ENCODE peak calls at places on chromosomes 3 and 15, in four cellular contexts. F, T, E and Q are unnamed samples.

GRCh38 chr15:32029409-32029861 is 880 bp upstream of the CHRNA7 start:
- DNase-seq in E (no peak), F (peak), T (no peak), Q (no peak)

GRCh38 chr15:74403981-74404563 is 29.7 kb downstream of the SEMA7A start:
- DNase-seq in E (no peak), F (no peak), T (peak), Q (no peak)

GRCh38 chr15:88331291-88331690 is 74.8 kb upstream of the NTRK3 start:
- DNase-seq in T (no peak), E (peak), F (peak), Q (peak)

GRCh38 chr3:99286266-99286845 is 352.0 kb upstream of the COL8A1 start:
- DNase-seq in T (no peak), E (no peak), F (no peak), Q (no peak)

GRCh38 chr15:88759872-88760271 is 43.4 kb upstream of the ACAN start:
- DNase-seq in E (no peak), F (no peak), T (no peak), Q (no peak)

GRCh38 chr3:74845086-74845485 is 230.6 kb upstream of the CNTN3 start:
- DNase-seq in F (no peak), T (no peak), E (no peak), Q (no peak)

GRCh38 chr3:50251220-50251619 is 15.2 kb downstream of the GNAI2 start:
- DNase-seq in F (no peak), T (no peak), E (peak), Q (no peak)

GRCh38 chr3:40417845-40418543 is 31.0 kb downstream of the ENTPD3 start:
- DNase-seq in E (peak), T (no peak), F (no peak), Q (no peak)

GRCh38 chr15:40763801-40764765 is at the start of gene GCHFR:
- DNase-seq in F (peak), E (peak), T (no peak), Q (peak)

GRCh38 chr15:33865416-33865815 is 102.9 kb upstream of the CHRM5 start:
- DNase-seq in T (no peak), E (no peak), F (no peak), Q (no peak)

GRCh38 chr15:52558196-52558595 is 10.6 kb downstream of the ARPP19 start:
- DNase-seq in E (peak), F (no peak), T (peak), Q (no peak)

GRCh38 chr3:149134560-149134959 is 5.1 kb downstream of the HPS3 start:
- DNase-seq in E (no peak), F (no peak), T (no peak), Q (no peak)

GRCh38 chr3:27792869-27793268 is 70.7 kb upstream of the EOMES start:
- DNase-seq in E (no peak), T (no peak), F (no peak), Q (no peak)

GRCh38 chr3:4645468-4645867 is 152.3 kb downstream of the ITPR1 start:
- DNase-seq in T (no peak), F (no peak), E (no peak), Q (no peak)

GRCh38 chr3:81758275-81758674 is 3.2 kb downstream of the GBE1 start:
- DNase-seq in T (no peak), E (no peak), F (no peak), Q (peak)

GRCh38 chr3:173065543-173065970 is 75.5 kb downstream of the SPATA16 start:
- DNase-seq in F (no peak), T (no peak), E (no peak), Q (no peak)

GRCh38 chr15:74901612-74902063 is 5.0 kb downstream of the FAM219B start:
- DNase-seq in E (peak), T (no peak), F (peak), Q (peak)

GRCh38 chr15:63052961-63053698 is 10.6 kb downstream of the TPM1 start:
- DNase-seq in F (no peak), T (no peak), E (no peak), Q (peak)

GRCh38 chr15:96264801-96265515 is 65.5 kb upstream of the NR2F2 start:
- DNase-seq in E (peak), T (no peak), F (no peak), Q (peak)

GRCh38 chr3:147419062-147419701 is 10.0 kb downstream of the ZIC1 start:
- DNase-seq in E (peak), T (no peak), F (peak), Q (no peak)

GRCh38 chr15:53323197-53323596 is 436.3 kb downstream of the WDR72 start:
- DNase-seq in T (no peak), E (no peak), F (no peak), Q (no peak)

GRCh38 chr3:152058906-152059305 is 185.5 kb downstream of the SUCNR1 start:
- DNase-seq in F (no peak), E (no peak), T (no peak), Q (no peak)

GRCh38 chr3:179348325-179349013 is 960 bp downstream of the MFN1 start:
- DNase-seq in F (no peak), E (peak), T (peak), Q (peak)

GRCh38 chr15:54273928-54274327 is 295.7 kb downstream of the UNC13C start:
- DNase-seq in F (peak), T (no peak), E (peak), Q (no peak)

GRCh38 chr3:3365716-3366115 is 186.2 kb upstream of the CRBN start:
- DNase-seq in F (no peak), E (no peak), T (no peak), Q (no peak)
- TF ChIP-seq ATF3 in F (no peak), E (no peak), T (no peak), Q (no peak)

GRCh38 chr15:44066211-44066827 is 128.8 kb downstream of the FRMD5 start:
- DNase-seq in T (peak), F (peak), E (peak), Q (peak)
- TF ChIP-seq TCF7 in T (no peak), F (no peak), E (no peak), Q (no peak)

DNA sequence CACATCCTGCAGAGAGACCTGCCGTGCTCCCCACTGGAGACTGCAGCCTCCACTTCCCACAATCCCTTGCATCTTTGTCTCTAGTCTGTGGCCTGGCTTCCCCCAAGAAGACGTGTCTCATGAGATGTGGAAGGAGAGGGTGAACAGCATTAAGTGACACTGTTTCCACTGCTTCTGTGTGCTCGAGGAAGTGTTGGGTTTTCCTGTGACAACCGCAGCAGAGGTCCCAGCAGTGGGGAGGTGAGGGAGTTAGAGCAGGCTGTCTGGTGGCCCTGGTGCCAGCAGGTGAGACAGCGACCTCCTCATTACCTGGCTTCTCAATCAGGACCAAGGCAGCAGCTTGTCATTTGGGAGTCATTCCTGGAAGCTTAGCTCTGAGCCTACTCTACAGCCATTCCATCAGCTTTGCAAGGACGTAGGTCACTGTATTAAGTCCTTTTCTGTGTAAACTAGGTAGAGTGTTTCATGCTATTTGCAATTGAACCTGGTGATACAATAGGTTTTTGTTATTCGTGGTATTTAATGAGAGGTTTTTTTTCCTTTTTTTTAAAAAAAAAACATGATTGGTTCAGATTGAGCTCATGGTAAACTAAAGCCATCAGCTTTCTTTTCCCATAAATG is 63.4 kb upstream of the RGMA start:
- DNase-seq in E (no peak), F (no peak), T (no peak), Q (no peak)
- TF ChIP-seq ATF3 in E (no peak), F (no peak), T (no peak), Q (no peak)

GRCh38 chr15:72342385-72342784 is 22.4 kb upstream of the CELF6 start:
- DNase-seq in F (peak), E (peak), T (no peak), Q (peak)
- TF ChIP-seq TCF7 in F (no peak), E (no peak), T (no peak), Q (no peak)

DNA sequence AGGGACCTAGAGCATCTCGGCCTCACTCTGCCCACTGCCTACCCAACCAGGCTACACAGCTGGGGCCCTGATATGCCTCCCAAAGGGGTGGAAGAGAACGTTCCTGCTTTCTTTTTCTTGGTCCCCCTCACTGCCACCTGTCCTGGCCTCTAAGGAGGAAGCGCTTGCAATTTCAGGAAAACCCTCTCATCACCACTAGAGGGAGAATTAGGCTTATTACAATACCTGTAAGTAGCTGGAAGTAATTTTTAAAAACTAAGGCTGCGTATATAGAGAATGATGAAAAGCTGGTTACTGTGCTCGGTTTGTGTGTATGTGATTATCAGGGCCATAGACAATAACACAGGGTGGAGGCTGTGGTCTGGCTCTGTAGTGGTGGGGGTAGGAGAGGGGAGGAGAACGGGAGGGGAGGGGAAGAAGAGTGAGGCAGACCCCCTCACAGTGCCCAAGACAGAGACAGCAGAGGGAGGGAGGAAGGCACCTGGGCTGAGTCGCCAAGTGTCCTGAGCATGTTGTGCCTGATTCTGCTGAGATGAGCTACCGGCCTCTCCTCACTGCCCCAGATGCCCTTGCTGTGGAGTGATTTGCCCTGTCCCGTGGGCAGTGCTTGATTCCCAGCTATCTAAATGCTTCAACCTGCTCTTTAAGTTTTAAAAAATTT is 3.3 kb downstream of the GABRG3 start:
- DNase-seq in E (peak), T (no peak), F (peak), Q (peak)
- TF ChIP-seq ATF3 in E (no peak), T (no peak), F (no peak), Q (no peak)

GRCh38 chr3:12878026-12878636 is 36.8 kb upstream of the RPL32 start:
- DNase-seq in T (no peak), E (peak), F (no peak), Q (no peak)
- TF ChIP-seq TCF7 in T (no peak), E (no peak), F (no peak), Q (no peak)

DNA sequence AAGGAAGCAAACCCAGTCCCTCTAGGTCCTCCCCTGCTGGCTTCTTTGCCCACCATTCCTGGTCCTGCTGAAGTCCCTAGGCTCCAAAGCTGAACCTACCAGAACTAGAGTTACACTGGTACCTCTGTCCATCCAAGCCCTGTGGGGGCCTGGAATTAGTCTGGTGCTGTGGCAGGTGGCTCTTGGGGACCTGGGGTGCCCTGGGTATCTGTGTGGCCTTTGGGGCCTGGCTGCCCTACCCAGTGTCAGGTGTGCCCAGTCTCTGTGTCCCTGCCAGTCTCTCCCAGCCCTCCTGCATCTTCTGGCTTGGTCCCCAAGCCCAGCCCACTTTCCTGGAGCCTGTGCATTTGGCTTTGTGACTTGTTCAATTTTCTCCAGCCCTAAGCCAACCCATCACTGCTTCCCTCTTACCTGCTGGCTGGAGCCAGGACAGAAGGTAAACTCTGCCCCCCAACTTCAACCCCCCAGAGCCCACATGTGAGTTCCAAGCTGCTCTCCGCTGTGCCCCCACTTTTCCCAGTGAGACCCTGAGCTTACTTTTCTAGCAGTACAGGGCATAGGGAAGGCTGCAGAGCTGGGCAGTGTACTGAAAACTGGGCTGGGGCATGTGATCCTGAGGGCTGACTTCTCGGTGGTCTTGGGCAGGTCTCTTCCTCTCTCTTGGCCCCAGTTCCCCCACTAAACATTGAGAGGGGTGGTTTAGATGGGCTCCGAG is 28.3 kb upstream of the HHATL start:
- DNase-seq in F (no peak), T (no peak), E (no peak), Q (no peak)
- TF ChIP-seq ATF3 in F (no peak), T (no peak), E (no peak), Q (no peak)

DNA sequence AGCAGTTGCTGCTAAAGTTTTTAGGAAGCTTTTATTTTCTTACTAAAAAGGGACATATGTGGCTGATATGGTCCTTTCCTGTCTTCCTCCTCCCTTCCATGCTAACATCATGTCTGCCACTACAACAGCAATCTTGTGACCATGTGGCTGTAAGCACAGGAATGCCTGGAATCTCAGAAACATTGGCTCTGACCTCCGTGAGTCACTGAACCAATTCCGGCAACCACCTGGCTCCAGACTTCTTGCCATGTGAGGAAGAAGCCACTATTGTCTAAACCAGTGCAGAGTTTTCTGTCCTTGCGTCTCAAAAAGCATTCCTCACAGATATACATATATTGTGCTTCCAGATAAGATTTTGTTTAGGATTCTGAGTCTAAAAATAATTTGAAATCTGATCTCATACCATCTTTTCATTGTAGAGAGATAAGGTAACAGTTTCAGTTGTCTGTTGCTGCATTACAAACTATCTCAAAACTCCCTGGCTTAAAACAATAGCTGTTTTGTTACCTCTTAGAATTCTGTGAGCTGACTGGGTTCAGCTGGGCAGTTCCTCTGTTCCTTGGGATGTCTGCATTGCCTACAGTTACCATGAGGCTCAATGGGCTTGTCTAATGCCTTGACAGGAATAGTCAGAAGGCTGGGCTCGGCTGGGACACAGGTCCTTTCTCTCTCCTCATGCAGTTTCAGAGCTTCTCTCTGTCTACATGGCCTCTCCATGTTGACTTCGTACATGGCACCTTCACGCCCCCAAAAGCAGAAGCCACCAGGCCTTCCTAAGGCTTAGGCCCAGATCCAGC is 77.3 kb upstream of the MAGI1 start:
- DNase-seq in F (peak), T (no peak), E (no peak), Q (peak)
- TF ChIP-seq TCF7 in F (no peak), T (no peak), E (no peak), Q (no peak)